ENCODE peak calls at places on chromosomes 16 and 17, in nine cellular contexts. Q is HFFc6; M is COR-L47; Y is naive thymus-derived CD4-positive, alpha-beta T cell; J is stimulated activated effector memory CD8-positive, alpha-beta T cell treated with anti-CD3 and anti-CD28 coated beads, Interleukin-12 subunit alpha, Interleukin-12 subunit beta, amount 100 ng/mL, for 72 hours; W is HEK293T; F is NCI-H1930; O is T-helper 17 cell; K is KG1. H is an unnamed sample.
A peak's percentile ranks its signal among the peaks of the same experiment; 100 is the strongest.

GRCh38 chr16:30464078-30464477 is 8.5 kb upstream of the ITGAL start:
- DNase-seq in Q (no peak), M (no peak), Y (no peak), J (no peak), W (no peak), F (no peak), O (no peak), K (no peak), H (no peak)

GRCh38 chr16:51569204-51569911 is 418.3 kb upstream of the SALL1 start:
- DNase-seq in Q (peak; percentile 27), M (no peak), Y (no peak), J (no peak), W (no peak), F (no peak), O (no peak), K (peak; percentile 75), H (peak; percentile 83)

GRCh38 chr17:45144199-45145034 is 3.9 kb upstream of the HEXIM1 start:
- DNase-seq in Q (no peak), M (no peak), Y (no peak), J (no peak), W (no peak), F (no peak), O (no peak), K (no peak), H (no peak)

GRCh38 chr16:19810817-19811731 is 73.6 kb downstream of the GPRC5B start:
- DNase-seq in Q (peak; percentile 67), M (no peak), Y (no peak), J (no peak), W (no peak), F (no peak), O (no peak), K (no peak), H (peak; percentile 76)

GRCh38 chr16:68999114-68999513 is 106.3 kb upstream of the HAS3 start:
- DNase-seq in Q (no peak), M (no peak), Y (no peak), J (no peak), W (no peak), F (no peak), O (no peak), K (no peak), H (no peak)

GRCh38 chr17:28643979-28644781 is 778 bp downstream of the BLTP2 start:
- DNase-seq in Q (peak; percentile 50), M (peak; percentile 38), Y (no peak), J (no peak), W (peak; percentile 52), F (peak; percentile 7), O (no peak), K (peak; percentile 22), H (no peak)

GRCh38 chr16:56783332-56783731 is 53.4 kb downstream of the NUP93 start:
- DNase-seq in Q (no peak), M (no peak), Y (no peak), J (no peak), W (no peak), F (no peak), O (no peak), K (no peak), H (no peak)

GRCh38 chr17:1029196-1029911 is 32.4 kb downstream of the TIMM22 start:
- DNase-seq in Q (peak; percentile 52), M (no peak), Y (no peak), J (no peak), W (no peak), F (no peak), O (no peak), K (no peak), H (no peak)

GRCh38 chr17:66548158-66548557 is 245.7 kb downstream of the PRKCA start:
- DNase-seq in Q (peak; percentile 38), M (no peak), Y (no peak), J (no peak), W (no peak), F (no peak), O (no peak), K (peak; percentile 24), H (no peak)

GRCh38 chr16:29745853-29746345 is at the start of gene C16orf54:
- DNase-seq in Q (no peak), M (no peak), Y (peak; percentile 96), J (peak; percentile 74), W (no peak), F (no peak), O (peak; percentile 75), K (peak; percentile 93), H (no peak)

GRCh38 chr16:75095637-75096036 is 20.9 kb downstream of the LDHD start:
- DNase-seq in Q (no peak), M (no peak), Y (no peak), J (no peak), W (no peak), F (no peak), O (no peak), K (no peak), H (no peak)

GRCh38 chr16:11677451-11677951 is 9.2 kb downstream of the SNN start:
- DNase-seq in Q (peak; percentile 38), M (no peak), Y (no peak), J (no peak), W (no peak), F (no peak), O (no peak), K (no peak), H (no peak)

GRCh38 chr17:1362964-1363363 is 37.1 kb downstream of the YWHAE start:
- DNase-seq in Q (no peak), M (no peak), Y (no peak), J (no peak), W (no peak), F (no peak), O (no peak), K (no peak), H (no peak)

GRCh38 chr17:50618941-50619340 is 15.7 kb upstream of the ABCC3 start:
- DNase-seq in Q (no peak), M (no peak), Y (no peak), J (no peak), W (no peak), F (no peak), O (no peak), K (no peak), H (no peak)

GRCh38 chr17:79288950-79289349 is 214.3 kb downstream of the ENGASE start:
- DNase-seq in Q (no peak), M (no peak), Y (no peak), J (no peak), W (no peak), F (no peak), O (no peak), K (no peak), H (no peak)

H was measured in foreskin keratinocyte.